ENCODE peak calls at places on chromosomes 13 and 19, in six cellular contexts. A, W, K, N, S and U are unnamed samples. For H3K4me1, the result is how much of the 10 kb centered on the place peaks cover.

GRCh38 chr13:39616087-39616694 is 13.2 kb upstream of the LHFPL6 start:
- DNase-seq in N (peak), S (peak), W (no peak), A (no peak), K (peak), U (peak)

GRCh38 chr13:27028683-27029480 is 142.7 kb downstream of the USP12 start:
- DNase-seq in W (no peak), K (no peak), N (no peak), A (no peak), S (no peak), U (no peak)

GRCh38 chr13:88376762-88377388 is 705.7 kb downstream of the SLITRK5 start:
- DNase-seq in W (no peak), S (no peak), A (no peak), K (no peak), N (no peak), U (no peak)

GRCh38 chr13:104246955-104247354 is 1180.7 kb upstream of the SLC10A2 start:
- DNase-seq in K (no peak), W (no peak), A (no peak), S (no peak), N (no peak), U (no peak)

GRCh38 chr19:30227071-30227621 is 145.0 kb upstream of the ZNF536 start:
- DNase-seq in S (no peak), K (no peak), W (peak), N (no peak), A (no peak), U (no peak)

GRCh38 chr13:98598043-98598442 is 21.1 kb upstream of the STK24 start:
- DNase-seq in W (no peak), K (no peak), S (no peak), A (no peak), N (peak), U (no peak)

GRCh38 chr19:46764817-46765291 is 18.6 kb upstream of the STRN4 start:
- DNase-seq in S (no peak), W (no peak), K (no peak), A (no peak), N (peak), U (peak)

GRCh38 chr13:32407854-32408253 is 20.1 kb downstream of the N4BP2L1 start:
- DNase-seq in S (no peak), A (no peak), K (no peak), W (no peak), N (no peak), U (no peak)

GRCh38 chr19:27775395-27775794 is 1437.6 kb downstream of the UQCRFS1 start:
- DNase-seq in A (no peak), N (no peak), S (no peak), W (no peak), K (no peak), U (no peak)
- H3K4me3 ChIP-seq in A (no peak), N (no peak), S (no peak), W (no peak), K (no peak), U (no peak)

GRCh38 chr13:51639171-51639570 is 54.9 kb downstream of the WDFY2 start:
- DNase-seq in W (no peak), A (no peak), S (no peak), K (no peak), N (no peak), U (no peak)

GRCh38 chr13:51635137-51635878 is 51.0 kb downstream of the WDFY2 start:
- DNase-seq in N (no peak), S (no peak), A (no peak), K (no peak), W (no peak), U (no peak)

GRCh38 chr13:51637852-51638496 is 53.7 kb downstream of the WDFY2 start:
- DNase-seq in K (no peak), W (no peak), S (no peak), N (no peak), A (no peak), U (no peak)

GRCh38 chr13:51636349-51636890 is 52.2 kb downstream of the WDFY2 start:
- DNase-seq in A (no peak), S (no peak), N (peak), W (no peak), K (no peak), U (peak)

GRCh38 chr13:51638497-51638871 is 54.2 kb downstream of the WDFY2 start:
- DNase-seq in S (no peak), K (no peak), N (no peak), W (no peak), A (no peak), U (no peak)
- H3K4me1 ChIP-seq in S (under half), K (under half), N (half or more), W (under half), A (under half), U (under half)

GRCh38 chr13:49604570-49604969 is 19.2 kb upstream of the RCBTB1 start:
- DNase-seq in A (no peak), W (no peak), S (no peak), K (no peak), N (peak), U (peak)

GRCh38 chr13:49610176-49610575 is 18.1 kb upstream of the ARL11 start:
- DNase-seq in N (no peak), S (no peak), W (no peak), K (no peak), A (no peak), U (no peak)

GRCh38 chr13:49606747-49607648 is 21.3 kb upstream of the ARL11 start:
- DNase-seq in N (peak), A (peak), S (peak), W (peak), K (peak), U (peak)

GRCh38 chr13:49608932-49609331 is 19.4 kb upstream of the ARL11 start:
- DNase-seq in S (no peak), K (no peak), N (no peak), W (no peak), A (no peak), U (no peak)

DNA sequence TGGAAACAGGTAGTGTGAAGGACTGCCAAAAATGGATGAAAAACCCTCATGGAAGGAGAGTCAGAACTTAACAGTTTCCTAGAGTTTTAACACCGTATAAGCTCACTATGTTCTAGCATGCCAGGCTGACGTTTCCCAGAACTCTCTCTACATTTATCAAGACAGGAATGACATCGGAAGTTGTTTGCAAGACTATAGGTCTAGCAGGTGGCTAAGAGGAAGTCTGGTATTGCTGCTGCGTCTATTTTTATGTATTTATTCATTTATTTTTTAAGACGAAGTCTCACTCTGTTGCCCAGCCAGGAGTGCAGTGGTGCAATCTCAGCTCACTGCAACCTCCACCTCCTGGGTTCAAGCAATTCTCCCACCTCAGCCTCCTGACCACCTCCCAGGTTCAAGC is 20.5 kb upstream of the ARL11 start:
- DNase-seq in N (no peak), K (no peak), W (no peak), A (no peak), S (no peak), U (no peak)
- H3K27ac ChIP-seq in N (no peak), K (no peak), W (no peak), A (no peak), S (no peak), U (no peak)

GRCh38 chr13:25927966-25928365 is 123.8 kb downstream of the SHISA2 start:
- DNase-seq in K (no peak), N (no peak), W (no peak), A (no peak), S (no peak), U (no peak)
- H3K4me3 ChIP-seq in K (no peak), N (no peak), W (no peak), A (no peak), S (no peak), U (no peak)